ENCODE peak calls at places on chromosomes 13 and 19, in seven cellular contexts. J is GM23338, T is SK-N-SH, G is K562, V is HCT116, L is HepG2, W is GM12878. H is an unnamed sample.

GRCh38 chr13:26991508-26992181 is 180.0 kb downstream of the USP12 start:
- DNase-seq in J (no peak), G (no peak), V (no peak), W (no peak), L (peak), T (no peak), H (no peak)

GRCh38 chr13:73914119-73914518 is 220.1 kb downstream of the KLF12 start:
- DNase-seq in W (no peak), V (no peak), T (no peak), L (no peak), J (no peak), G (no peak), H (no peak)

GRCh38 chr19:27887946-27888345 is 1325.0 kb downstream of the UQCRFS1 start:
- DNase-seq in G (no peak), L (no peak), T (no peak), W (no peak), V (no peak), J (no peak), H (no peak)

GRCh38 chr13:86569119-86569518 is 769.9 kb upstream of the SLITRK6 start:
- DNase-seq in W (no peak), L (no peak), G (no peak), T (no peak), V (no peak), J (no peak), H (no peak)

GRCh38 chr19:57473646-57474045 is 3.7 kb downstream of the ZNF772 start:
- DNase-seq in J (peak), W (no peak), V (no peak), L (no peak), T (no peak), G (no peak), H (peak)

GRCh38 chr19:47618771-47619170 is 9.8 kb downstream of the BICRA start:
- DNase-seq in V (no peak), J (no peak), W (no peak), T (no peak), G (no peak), L (no peak), H (no peak)

GRCh38 chr19:49973987-49974386 is 13.0 kb upstream of the SIGLEC11 start:
- DNase-seq in V (no peak), L (no peak), J (no peak), W (no peak), G (no peak), T (no peak), H (no peak)

GRCh38 chr13:78958019-78958418 is 299.1 kb upstream of the OBI1 start:
- DNase-seq in W (no peak), L (no peak), T (no peak), V (no peak), G (no peak), J (no peak), H (no peak)

GRCh38 chr19:24033962-24034342 is 53.0 kb upstream of the ZNF254 start:
- DNase-seq in V (no peak), T (peak), W (no peak), G (no peak), L (peak), J (peak), H (peak)

GRCh38 chr19:14731200-14731599 is 41.4 kb downstream of the ZNF333 start:
- DNase-seq in G (no peak), J (peak), L (peak), T (no peak), V (peak), W (no peak), H (peak)

GRCh38 chr13:83184819-83185218 is 697.5 kb downstream of the SLITRK1 start:
- DNase-seq in G (no peak), V (no peak), L (no peak), T (no peak), W (no peak), J (no peak), H (no peak)

GRCh38 chr19:7847664-7848063 is 17.6 kb downstream of the EVI5L start:
- DNase-seq in L (no peak), J (no peak), G (no peak), W (no peak), T (no peak), V (no peak), H (no peak)

GRCh38 chr13:38753878-38754277 is 67.0 kb downstream of the FREM2 start:
- DNase-seq in V (no peak), W (no peak), G (no peak), J (peak), L (no peak), T (no peak), H (no peak)

GRCh38 chr19:51407631-51408131 is 9.8 kb downstream of the SIGLEC10 start:
- DNase-seq in L (peak), W (no peak), T (no peak), G (peak), V (peak), J (peak), H (peak)

GRCh38 chr13:24074687-24075086 is 85.8 kb upstream of the SPATA13 start:
- DNase-seq in G (no peak), V (no peak), W (no peak), T (no peak), J (no peak), L (no peak), H (no peak)

GRCh38 chr19:16871870-16872269 is 16.9 kb upstream of the F2RL3 start:
- DNase-seq in W (no peak), V (no peak), T (no peak), L (no peak), J (no peak), G (no peak), H (peak)

GRCh38 chr13:27839809-27840467 is 47.7 kb downstream of the GSX1 start:
- DNase-seq in T (no peak), V (peak), L (no peak), J (no peak), W (no peak), G (no peak), H (peak)

GRCh38 chr19:4976412-4977298 is 7.7 kb downstream of the KDM4B start:
- DNase-seq in V (no peak), L (peak), T (peak), W (no peak), J (peak), G (no peak), H (peak)

GRCh38 chr19:53172892-53173291 is 14.0 kb upstream of the ZNF347 start:
- DNase-seq in V (no peak), G (no peak), W (no peak), T (no peak), J (no peak), L (peak), H (no peak)

GRCh38 chr19:57056972-57057371 is 62.8 kb upstream of the USP29 start:
- DNase-seq in W (no peak), T (no peak), J (no peak), V (no peak), G (no peak), L (no peak), H (no peak)

GRCh38 chr19:35122687-35123551 is 7.3 kb downstream of the FXYD3 start:
- DNase-seq in T (no peak), G (no peak), J (no peak), V (no peak), L (no peak), W (no peak), H (no peak)

GRCh38 chr19:12969292-12969988 is at the start of gene DAND5:
- DNase-seq in W (no peak), J (peak), T (peak), L (no peak), V (no peak), G (peak), H (no peak)

GRCh38 chr19:13133241-13133870 is 15.3 kb downstream of the NACC1 start:
- DNase-seq in V (no peak), G (no peak), J (no peak), W (no peak), L (no peak), T (no peak), H (no peak)

GRCh38 chr19:38263696-38264485 is 482 bp upstream of the SPINT2 start:
- DNase-seq in W (no peak), G (peak), L (peak), J (peak), T (peak), V (peak), H (peak)

GRCh38 chr19:34348899-34349487 is 16.0 kb upstream of the GPI start:
- DNase-seq in V (no peak), L (no peak), T (no peak), W (no peak), J (no peak), G (no peak), H (no peak)

GRCh38 chr13:98922306-98922705 is 55.6 kb downstream of the DOCK9 start:
- DNase-seq in J (no peak), G (no peak), V (no peak), W (no peak), L (no peak), T (no peak), H (no peak)

GRCh38 chr19:55283548-55284393 is at the start of gene BRSK1:
- DNase-seq in T (peak), G (peak), V (peak), L (no peak), W (no peak), J (peak), H (peak)

GRCh38 chr13:102591988-102592781 is 4.6 kb upstream of the TPP2 start:
- DNase-seq in L (peak), T (peak), J (peak), V (peak), G (peak), W (peak), H (peak)

GRCh38 chr13:102584423-102584822 is 12.4 kb upstream of the TPP2 start:
- DNase-seq in W (no peak), J (no peak), L (no peak), T (no peak), G (no peak), V (no peak), H (no peak)

GRCh38 chr13:102586615-102587014 is 10.2 kb upstream of the TPP2 start:
- DNase-seq in W (no peak), L (no peak), G (no peak), T (no peak), J (no peak), V (no peak), H (no peak)

GRCh38 chr13:102589291-102589822 is 7.4 kb upstream of the TPP2 start:
- DNase-seq in V (no peak), G (no peak), L (no peak), T (no peak), J (no peak), W (no peak), H (no peak)

GRCh38 chr13:102587916-102588315 is 8.9 kb upstream of the TPP2 start:
- DNase-seq in J (no peak), L (no peak), V (no peak), T (no peak), G (no peak), W (no peak), H (no peak)
- TF ChIP-seq REST in J (no peak), L (no peak), V (no peak), T (no peak), G (no peak), W (no peak), H (no peak)

GRCh38 chr19:46000497-46001246 is 5.4 kb downstream of the CCDC61 start:
- DNase-seq in J (peak), L (no peak), G (peak), T (peak), V (no peak), W (no peak), H (no peak)
- H3K4me2 ChIP-seq in J (peak), L (no peak), G (no peak), T (peak), V (no peak), W (peak), H (no peak)

GRCh38 chr13:37481005-37481857 is 117.3 kb downstream of the POSTN start:
- DNase-seq in J (no peak), G (no peak), W (no peak), T (no peak), V (no peak), L (no peak), H (no peak)
- TF ChIP-seq REST in J (no peak), G (no peak), W (no peak), T (no peak), V (no peak), L (no peak), H (no peak)

GRCh38 chr13:94704347-94705080 is 7.8 kb downstream of the SOX21 start:
- DNase-seq in G (no peak), V (no peak), W (no peak), T (peak), J (peak), L (no peak), H (no peak)
- H3K4me2 ChIP-seq in G (no peak), V (no peak), W (no peak), T (no peak), J (peak), L (no peak), H (no peak)

DNA sequence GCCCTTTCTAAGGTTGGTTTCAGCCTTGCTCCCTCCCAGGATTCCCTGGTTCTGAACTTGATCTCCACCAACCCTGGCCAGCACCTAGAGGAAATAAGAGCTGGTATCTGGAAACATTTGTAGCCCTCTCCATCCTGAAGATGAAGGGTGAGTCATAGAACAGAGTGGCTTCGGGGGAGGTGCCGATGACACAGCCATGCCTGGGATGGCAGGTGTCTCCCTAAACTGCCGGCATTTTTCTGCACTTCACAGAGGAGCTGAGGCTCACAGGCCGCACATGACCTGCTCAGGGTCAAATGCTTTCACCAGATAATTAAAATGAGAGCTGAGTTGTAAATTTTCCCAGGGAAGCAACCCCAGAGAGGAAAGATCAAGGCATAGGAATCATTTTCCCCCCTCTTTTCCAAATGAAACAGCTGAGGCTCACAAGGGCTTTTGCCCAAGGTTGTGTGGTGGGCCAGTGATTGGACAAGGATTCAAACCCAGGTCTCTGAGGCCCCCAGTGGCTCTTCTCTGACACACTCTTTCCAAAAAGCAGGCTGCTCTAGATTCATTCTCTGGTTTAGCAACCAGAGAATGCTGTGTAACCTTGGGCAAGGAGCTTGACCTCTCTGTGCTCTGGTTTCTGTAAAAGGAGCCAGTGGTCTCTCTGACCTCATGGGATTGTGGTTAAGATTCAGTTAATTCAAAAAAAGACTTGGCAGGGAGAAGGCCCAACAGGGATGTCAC is 1.2 kb upstream of the SLC25A42 start:
- DNase-seq in W (no peak), J (peak), L (peak), V (no peak), T (no peak), G (no peak), H (peak)
- TF ChIP-seq REST in W (no peak), J (no peak), L (no peak), V (no peak), T (no peak), G (no peak), H (no peak)

DNA sequence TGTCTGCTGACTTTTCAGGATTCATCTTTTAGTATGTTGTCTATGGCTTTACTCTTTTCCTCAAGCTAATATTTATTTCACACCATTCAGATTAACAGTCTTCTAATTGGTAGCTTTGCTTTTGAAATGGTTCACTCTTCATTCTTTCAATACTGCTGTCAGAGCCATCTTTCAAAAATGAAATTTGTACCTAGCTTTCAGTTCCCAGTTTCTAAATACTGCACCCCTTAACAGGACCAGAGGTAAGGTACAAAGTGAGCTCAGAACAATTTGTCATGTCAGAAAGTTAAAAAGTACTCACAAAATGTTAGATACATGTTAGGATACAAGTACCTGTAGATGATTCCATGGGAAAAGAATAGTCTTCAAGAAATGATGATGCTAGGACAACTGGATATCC is 83.0 kb downstream of the FNDC3A start:
- DNase-seq in L (no peak), V (no peak), G (no peak), W (no peak), J (no peak), T (no peak), H (no peak)
- H3K4me2 ChIP-seq in L (no peak), V (no peak), G (no peak), W (no peak), J (no peak), T (no peak), H (no peak)

GRCh38 chr19:18895828-18896341 is at the start of gene CERS1:
- DNase-seq in W (no peak), G (peak), L (no peak), T (peak), V (no peak), J (peak), H (no peak)

GRCh38 chr19:18893573-18894253 is 2.2 kb downstream of the CERS1 start:
- DNase-seq in J (no peak), T (peak), V (no peak), G (no peak), L (no peak), W (no peak), H (no peak)

GRCh38 chr19:18896421-18896841 is 473 bp upstream of the CERS1 start:
- DNase-seq in J (peak), T (peak), W (no peak), V (no peak), G (no peak), L (no peak), H (peak)

GRCh38 chr19:18894254-18895037 is 1.5 kb downstream of the CERS1 start:
- DNase-seq in J (peak), T (peak), L (no peak), V (no peak), G (peak), W (no peak), H (peak)

GRCh38 chr19:18895038-18895827 is 725 bp downstream of the CERS1 start:
- DNase-seq in G (peak), T (peak), W (no peak), V (peak), J (peak), L (peak), H (peak)
- TF ChIP-seq REST in G (no peak), T (no peak), W (no peak), V (no peak), J (no peak), L (no peak), H (no peak)